ENCODE peak calls at places on chromosomes 3 and 15, in six cellular contexts. One of them, this sample, is unnamed.

GRCh38 chr3:138862531-138862923 is 27.8 kb upstream of the PIK3CB start:
- DNase-seq in HepG2: no peak
- DNase-seq in H1: peak
- DNase-seq in GM12878: no peak
- DNase-seq in K562: no peak
- DNase-seq in GM12891: no peak
- DNase-seq in this sample: no peak

GRCh38 chr15:85710340-85710842 is 84.3 kb downstream of the KLHL25 start:
- DNase-seq in HepG2: no peak
- DNase-seq in GM12878: peak
- DNase-seq in H1: no peak
- DNase-seq in GM12891: no peak
- DNase-seq in K562: no peak
- DNase-seq in this sample: no peak

GRCh38 chr3:125154800-125155269 is 57.7 kb downstream of the SLC12A8 start:
- DNase-seq in GM12878: no peak
- DNase-seq in H1: no peak
- DNase-seq in HepG2: no peak
- DNase-seq in GM12891: no peak
- DNase-seq in K562: no peak
- DNase-seq in this sample: no peak

GRCh38 chr15:67331676-67332075 is 77.1 kb downstream of the IQCH start:
- DNase-seq in GM12891: no peak
- DNase-seq in HepG2: no peak
- DNase-seq in GM12878: no peak
- DNase-seq in K562: no peak
- DNase-seq in H1: no peak
- DNase-seq in this sample: no peak

GRCh38 chr3:112642912-112643506 is 2.1 kb upstream of the CCDC80 start:
- DNase-seq in HepG2: peak
- DNase-seq in GM12878: peak
- DNase-seq in GM12891: peak
- DNase-seq in H1: peak
- DNase-seq in K562: peak
- DNase-seq in this sample: peak

GRCh38 chr3:62665627-62666433 is 209.4 kb downstream of the CADPS start:
- DNase-seq in HepG2: peak
- DNase-seq in GM12878: peak
- DNase-seq in GM12891: no peak
- DNase-seq in K562: peak
- DNase-seq in H1: peak
- DNase-seq in this sample: peak

GRCh38 chr3:183664913-183665381 is 29.5 kb downstream of the KLHL24 start:
- DNase-seq in K562: no peak
- DNase-seq in H1: no peak
- DNase-seq in GM12891: no peak
- DNase-seq in GM12878: no peak
- DNase-seq in HepG2: no peak
- DNase-seq in this sample: no peak

GRCh38 chr3:76063019-76063418 is 277.7 kb upstream of the ZNF717 start:
- DNase-seq in GM12891: no peak
- DNase-seq in GM12878: no peak
- DNase-seq in H1: no peak
- DNase-seq in K562: no peak
- DNase-seq in HepG2: no peak
- DNase-seq in this sample: no peak

GRCh38 chr3:176514297-176514696 is 683.0 kb downstream of the TBL1XR1 start:
- DNase-seq in H1: peak
- DNase-seq in K562: peak
- DNase-seq in GM12891: no peak
- DNase-seq in GM12878: no peak
- DNase-seq in HepG2: peak
- DNase-seq in this sample: no peak

GRCh38 chr15:66603301-66604179 is 37.7 kb upstream of the LCTL start:
- DNase-seq in GM12878: no peak
- DNase-seq in HepG2: peak
- DNase-seq in GM12891: peak
- DNase-seq in H1: peak
- DNase-seq in K562: peak
- DNase-seq in this sample: peak

GRCh38 chr15:32003558-32003957 is 26.8 kb upstream of the CHRNA7 start:
- DNase-seq in GM12878: no peak
- DNase-seq in GM12891: no peak
- DNase-seq in HepG2: no peak
- DNase-seq in H1: no peak
- DNase-seq in K562: no peak
- DNase-seq in this sample: no peak

GRCh38 chr15:62639906-62640605 is 402.5 kb upstream of the TPM1 start:
- DNase-seq in GM12878: no peak
- DNase-seq in H1: no peak
- DNase-seq in HepG2: no peak
- DNase-seq in GM12891: no peak
- DNase-seq in K562: no peak
- DNase-seq in this sample: no peak

GRCh38 chr3:109678600-109678999 is 341.3 kb upstream of the DPPA4 start:
- DNase-seq in H1: no peak
- DNase-seq in GM12891: no peak
- DNase-seq in GM12878: no peak
- DNase-seq in HepG2: no peak
- DNase-seq in K562: no peak
- DNase-seq in this sample: no peak

GRCh38 chr3:31981206-31982181 is at the start of the genes OSBPL10 and ZNF860:
- DNase-seq in GM12878: no peak
- DNase-seq in H1: peak
- DNase-seq in GM12891: no peak
- DNase-seq in K562: peak
- DNase-seq in HepG2: peak
- DNase-seq in this sample: no peak
- TF ChIP-seq POLR2AphosphoS5 in GM12878: no peak
- TF ChIP-seq POLR2AphosphoS5 in H1: peak
- TF ChIP-seq POLR2AphosphoS5 in GM12891: no peak
- TF ChIP-seq POLR2AphosphoS5 in K562: no peak
- TF ChIP-seq POLR2AphosphoS5 in HepG2: no peak
- TF ChIP-seq POLR2AphosphoS5 in this sample: no peak

DNA sequence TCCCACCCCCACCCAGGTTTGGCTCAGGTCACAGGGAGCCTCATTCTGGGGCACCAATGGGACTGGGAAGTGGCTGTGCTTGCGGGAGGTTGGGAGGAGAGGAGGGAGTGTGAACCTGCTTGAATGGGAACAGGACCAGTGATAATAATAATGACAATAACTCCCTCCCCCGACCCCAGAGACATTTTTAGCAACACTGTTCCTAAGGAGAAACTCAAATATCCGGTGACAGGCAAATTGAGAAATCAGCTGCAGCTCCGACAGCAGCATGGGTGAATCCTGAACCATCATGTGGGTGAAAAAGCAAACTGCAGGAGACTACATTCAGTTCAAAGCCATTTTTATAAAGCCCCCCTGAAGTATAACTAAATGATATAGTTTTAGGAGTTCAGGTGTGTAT is 11.6 kb upstream of the RPL29 start:
- DNase-seq in K562: no peak
- DNase-seq in GM12891: no peak
- DNase-seq in HepG2: no peak
- DNase-seq in H1: no peak
- DNase-seq in GM12878: no peak
- DNase-seq in this sample: no peak
- TF ChIP-seq POLR2A in K562: no peak
- TF ChIP-seq POLR2A in GM12891: no peak
- TF ChIP-seq POLR2A in HepG2: no peak
- TF ChIP-seq POLR2A in H1: no peak
- TF ChIP-seq POLR2A in GM12878: no peak
- TF ChIP-seq POLR2A in this sample: no peak

GRCh38 chr3:33821989-33822388 is 23.6 kb downstream of the PDCD6IP start:
- DNase-seq in GM12891: no peak
- DNase-seq in GM12878: no peak
- DNase-seq in H1: no peak
- DNase-seq in HepG2: no peak
- DNase-seq in K562: no peak
- DNase-seq in this sample: no peak

GRCh38 chr3:33826206-33826605 is 27.8 kb downstream of the PDCD6IP start:
- DNase-seq in GM12891: no peak
- DNase-seq in K562: no peak
- DNase-seq in GM12878: no peak
- DNase-seq in H1: no peak
- DNase-seq in HepG2: no peak
- DNase-seq in this sample: no peak

GRCh38 chr3:33829720-33830119 is 31.3 kb downstream of the PDCD6IP start:
- DNase-seq in H1: no peak
- DNase-seq in HepG2: no peak
- DNase-seq in GM12891: no peak
- DNase-seq in K562: no peak
- DNase-seq in GM12878: no peak
- DNase-seq in this sample: no peak

GRCh38 chr3:33831053-33831452 is 32.6 kb downstream of the PDCD6IP start:
- DNase-seq in K562: no peak
- DNase-seq in GM12891: no peak
- DNase-seq in H1: no peak
- DNase-seq in HepG2: no peak
- DNase-seq in GM12878: no peak
- DNase-seq in this sample: no peak

GRCh38 chr3:33826688-33827087 is 28.3 kb downstream of the PDCD6IP start:
- DNase-seq in K562: no peak
- DNase-seq in GM12891: no peak
- DNase-seq in H1: no peak
- DNase-seq in GM12878: no peak
- DNase-seq in HepG2: no peak
- DNase-seq in this sample: no peak
- TF ChIP-seq TAF1 in K562: no peak
- TF ChIP-seq TAF1 in GM12891: no peak
- TF ChIP-seq TAF1 in H1: no peak
- TF ChIP-seq TAF1 in GM12878: no peak
- TF ChIP-seq TAF1 in HepG2: no peak
- TF ChIP-seq TAF1 in this sample: no peak

DNA sequence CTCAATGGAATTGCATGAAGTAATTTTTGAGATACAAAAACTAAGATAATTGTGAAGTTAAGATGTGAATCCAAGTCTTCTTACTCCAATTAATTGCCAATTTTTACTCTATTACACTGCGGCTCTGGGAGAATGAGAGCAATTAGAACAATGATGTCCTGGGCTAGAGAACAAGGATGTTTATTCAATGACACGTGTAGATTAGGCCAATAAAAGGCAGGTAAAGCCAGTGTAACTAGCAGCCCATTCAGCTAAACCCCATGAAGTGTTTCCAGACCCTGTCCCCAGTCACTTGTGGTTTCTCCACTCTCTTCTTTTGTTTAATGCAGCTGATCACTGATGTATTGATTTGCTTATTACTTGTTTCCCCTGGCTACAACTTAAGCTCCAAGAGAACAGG is 381.1 kb upstream of the ARHGEF26 start:
- DNase-seq in GM12878: no peak
- DNase-seq in K562: no peak
- DNase-seq in H1: no peak
- DNase-seq in HepG2: no peak
- DNase-seq in GM12891: no peak
- DNase-seq in this sample: no peak
- TF ChIP-seq POLR2AphosphoS5 in GM12878: no peak
- TF ChIP-seq POLR2AphosphoS5 in K562: no peak
- TF ChIP-seq POLR2AphosphoS5 in H1: no peak
- TF ChIP-seq POLR2AphosphoS5 in HepG2: no peak
- TF ChIP-seq POLR2AphosphoS5 in GM12891: no peak
- TF ChIP-seq POLR2AphosphoS5 in this sample: no peak

GRCh38 chr15:89150286-89150685 is 62.0 kb downstream of the ABHD2 start:
- DNase-seq in K562: no peak
- DNase-seq in H1: no peak
- DNase-seq in GM12878: no peak
- DNase-seq in HepG2: no peak
- DNase-seq in GM12891: no peak
- DNase-seq in this sample: no peak

GRCh38 chr15:89143503-89144162 is 55.4 kb downstream of the ABHD2 start:
- DNase-seq in HepG2: no peak
- DNase-seq in K562: no peak
- DNase-seq in H1: no peak
- DNase-seq in GM12891: no peak
- DNase-seq in GM12878: peak
- DNase-seq in this sample: no peak

GRCh38 chr15:89148126-89148525 is 59.9 kb downstream of the ABHD2 start:
- DNase-seq in GM12891: no peak
- DNase-seq in H1: no peak
- DNase-seq in K562: no peak
- DNase-seq in HepG2: no peak
- DNase-seq in GM12878: no peak
- DNase-seq in this sample: no peak

GRCh38 chr15:89150762-89151305 is 62.6 kb downstream of the ABHD2 start:
- DNase-seq in K562: no peak
- DNase-seq in GM12891: no peak
- DNase-seq in GM12878: no peak
- DNase-seq in HepG2: peak
- DNase-seq in H1: no peak
- DNase-seq in this sample: no peak

DNA sequence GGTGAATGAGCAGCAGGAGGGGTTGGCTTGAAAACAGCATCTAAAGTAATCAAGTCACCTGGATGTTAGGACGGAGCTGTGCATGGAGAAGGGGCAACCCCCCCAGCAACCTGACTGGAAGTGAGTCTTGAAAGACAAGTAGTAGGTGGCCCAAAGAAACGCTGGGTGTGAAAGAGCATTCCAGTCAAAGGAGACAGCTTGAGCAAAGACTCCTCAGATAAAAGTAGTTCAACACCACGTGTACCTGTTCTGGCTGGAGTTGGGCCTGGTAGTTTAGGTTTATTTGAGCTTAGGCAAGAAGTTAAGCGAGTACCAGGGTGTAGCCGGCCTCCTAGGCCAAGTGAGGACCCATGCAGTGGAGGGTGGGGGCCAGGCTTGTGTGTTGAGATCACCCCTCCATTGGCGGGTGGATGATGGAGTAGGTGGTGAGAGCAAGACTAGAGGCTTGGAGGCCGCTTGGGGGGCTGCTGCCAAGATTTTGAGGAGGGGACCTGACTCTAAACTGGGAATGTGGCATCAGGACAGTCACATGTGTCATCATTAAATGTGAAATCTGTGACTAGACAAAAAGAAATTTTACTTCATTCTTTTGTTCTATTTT is 61.3 kb downstream of the ABHD2 start:
- DNase-seq in K562: no peak
- DNase-seq in GM12891: no peak
- DNase-seq in GM12878: no peak
- DNase-seq in HepG2: no peak
- DNase-seq in H1: no peak
- DNase-seq in this sample: no peak
- TF ChIP-seq POLR2A in K562: no peak
- TF ChIP-seq POLR2A in GM12891: no peak
- TF ChIP-seq POLR2A in GM12878: no peak
- TF ChIP-seq POLR2A in HepG2: no peak
- TF ChIP-seq POLR2A in H1: no peak
- TF ChIP-seq POLR2A in this sample: no peak

This sample was measured in GM12892.